ENCODE peak calls at places on chromosomes 4 and X, in seven cellular contexts. One of them, this sample, is unnamed.

GRCh38 chrX:51456246-51456645 is 40.1 kb downstream of the NUDT11 start:
- DNase-seq in Panc1: no peak
- DNase-seq in PC-3: no peak
- DNase-seq in CD4-positive, CD25-positive, alpha-beta regulatory T cell: no peak
- DNase-seq in fibroblast of the aortic adventitia: no peak
- DNase-seq in choroid plexus epithelial cell: no peak
- DNase-seq in uterus: no peak
- DNase-seq in this sample: no peak

GRCh38 chr4:3701271-3702083 is 64.7 kb upstream of the ADRA2C start:
- DNase-seq in Panc1: no peak
- DNase-seq in PC-3: no peak
- DNase-seq in CD4-positive, CD25-positive, alpha-beta regulatory T cell: no peak
- DNase-seq in fibroblast of the aortic adventitia: no peak
- DNase-seq in choroid plexus epithelial cell: no peak
- DNase-seq in uterus: no peak
- DNase-seq in this sample: no peak

GRCh38 chr4:93080316-93080715 is 748.2 kb upstream of the ATOH1 start:
- DNase-seq in Panc1: no peak
- DNase-seq in PC-3: no peak
- DNase-seq in CD4-positive, CD25-positive, alpha-beta regulatory T cell: no peak
- DNase-seq in fibroblast of the aortic adventitia: no peak
- DNase-seq in choroid plexus epithelial cell: no peak
- DNase-seq in uterus: no peak
- DNase-seq in this sample: no peak

GRCh38 chrX:12958059-12958458 is 16.9 kb upstream of the TMSB4X start:
- DNase-seq in Panc1: no peak
- DNase-seq in PC-3: no peak
- DNase-seq in CD4-positive, CD25-positive, alpha-beta regulatory T cell: no peak
- DNase-seq in fibroblast of the aortic adventitia: no peak
- DNase-seq in choroid plexus epithelial cell: no peak
- DNase-seq in uterus: no peak
- DNase-seq in this sample: peak

GRCh38 chrX:108485960-108486359 is 46.3 kb downstream of the COL4A5 start:
- DNase-seq in Panc1: no peak
- DNase-seq in PC-3: no peak
- DNase-seq in CD4-positive, CD25-positive, alpha-beta regulatory T cell: no peak
- DNase-seq in fibroblast of the aortic adventitia: no peak
- DNase-seq in choroid plexus epithelial cell: no peak
- DNase-seq in uterus: no peak
- DNase-seq in this sample: no peak

GRCh38 chrX:63250253-63250868 is 100.8 kb downstream of the SPIN4 start:
- DNase-seq in Panc1: peak
- DNase-seq in PC-3: peak
- DNase-seq in CD4-positive, CD25-positive, alpha-beta regulatory T cell: peak
- DNase-seq in fibroblast of the aortic adventitia: peak
- DNase-seq in choroid plexus epithelial cell: peak
- DNase-seq in uterus: no peak
- DNase-seq in this sample: peak

GRCh38 chrX:155211208-155211607 is 5.1 kb upstream of the VBP1 start:
- DNase-seq in Panc1: no peak
- DNase-seq in PC-3: no peak
- DNase-seq in CD4-positive, CD25-positive, alpha-beta regulatory T cell: no peak
- DNase-seq in fibroblast of the aortic adventitia: no peak
- DNase-seq in choroid plexus epithelial cell: no peak
- DNase-seq in uterus: no peak
- DNase-seq in this sample: no peak

GRCh38 chr4:187184513-187184912 is 460.9 kb upstream of the FAT1 start:
- DNase-seq in Panc1: no peak
- DNase-seq in PC-3: no peak
- DNase-seq in CD4-positive, CD25-positive, alpha-beta regulatory T cell: no peak
- DNase-seq in fibroblast of the aortic adventitia: no peak
- DNase-seq in choroid plexus epithelial cell: no peak
- DNase-seq in uterus: no peak
- DNase-seq in this sample: no peak

GRCh38 chr4:141569141-141569540 is 67.2 kb upstream of the IL15 start:
- DNase-seq in Panc1: no peak
- DNase-seq in PC-3: peak
- DNase-seq in CD4-positive, CD25-positive, alpha-beta regulatory T cell: no peak
- DNase-seq in fibroblast of the aortic adventitia: peak
- DNase-seq in choroid plexus epithelial cell: peak
- DNase-seq in uterus: no peak
- DNase-seq in this sample: no peak

GRCh38 chrX:73561791-73562190 is 1.2 kb upstream of the CHIC1 start:
- DNase-seq in Panc1: no peak
- DNase-seq in PC-3: no peak
- DNase-seq in CD4-positive, CD25-positive, alpha-beta regulatory T cell: no peak
- DNase-seq in fibroblast of the aortic adventitia: peak
- DNase-seq in choroid plexus epithelial cell: peak
- DNase-seq in uterus: no peak
- DNase-seq in this sample: no peak

DNA sequence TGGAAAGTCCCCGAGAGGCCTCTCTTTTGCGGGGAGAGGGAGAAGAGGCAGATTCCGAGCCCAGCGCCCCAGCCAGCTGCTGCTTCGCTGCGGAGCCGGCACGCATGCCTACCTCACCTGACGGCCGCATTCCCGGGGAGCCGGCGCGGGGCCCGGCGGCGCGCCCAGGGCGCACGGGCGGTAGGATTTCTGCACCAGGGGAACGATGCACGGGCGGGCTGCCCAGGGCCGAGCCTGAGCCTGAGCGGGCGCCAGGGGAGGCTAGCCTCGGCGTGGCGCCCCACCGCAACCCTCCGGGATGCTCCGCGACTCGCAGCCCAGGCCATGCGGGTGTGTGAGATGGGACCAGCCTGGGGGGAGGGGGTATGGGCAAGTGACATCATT is 81.3 kb upstream of the SCML1 start:
- DNase-seq in Panc1: no peak
- DNase-seq in PC-3: no peak
- DNase-seq in CD4-positive, CD25-positive, alpha-beta regulatory T cell: no peak
- DNase-seq in fibroblast of the aortic adventitia: no peak
- DNase-seq in choroid plexus epithelial cell: no peak
- DNase-seq in uterus: no peak
- DNase-seq in this sample: no peak
- H3K4me3 ChIP-seq in Panc1: no peak
- H3K4me3 ChIP-seq in PC-3: peak
- H3K4me3 ChIP-seq in CD4-positive, CD25-positive, alpha-beta regulatory T cell: peak
- H3K4me3 ChIP-seq in fibroblast of the aortic adventitia: peak
- H3K4me3 ChIP-seq in choroid plexus epithelial cell: peak
- H3K4me3 ChIP-seq in uterus: peak
- H3K4me3 ChIP-seq in this sample: no peak

DNA sequence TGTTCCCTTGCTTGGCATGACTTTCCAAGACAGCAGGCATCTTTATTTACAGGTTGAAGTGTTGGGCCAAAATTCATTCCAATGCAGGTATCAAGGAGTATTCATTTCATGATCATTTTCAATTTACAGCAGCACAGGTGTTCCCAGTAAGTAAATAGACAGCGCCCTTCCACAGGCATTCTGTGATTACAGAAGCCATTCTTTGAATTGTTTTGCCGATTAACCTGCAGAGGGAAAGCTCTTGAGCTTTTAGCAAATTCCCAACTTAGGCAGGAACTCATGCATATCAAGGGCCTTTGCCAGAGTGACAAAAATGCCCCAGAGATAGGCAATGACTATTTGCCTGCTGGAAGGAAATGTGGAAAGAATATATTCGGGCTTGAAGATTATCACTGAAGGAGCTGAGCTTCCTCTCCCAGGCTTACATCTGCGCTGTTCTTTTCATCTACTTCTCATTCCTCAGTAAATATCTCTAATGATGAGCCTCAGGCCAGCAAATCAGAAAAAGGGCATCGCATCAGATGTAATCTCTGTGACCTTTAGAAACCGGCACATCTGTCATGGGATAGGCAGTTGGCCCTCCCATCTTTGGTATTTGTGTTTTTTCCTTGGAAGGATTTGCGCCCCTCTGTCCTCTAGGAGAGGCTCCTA is 6.7 kb downstream of the TXK start:
- DNase-seq in Panc1: no peak
- DNase-seq in PC-3: peak
- DNase-seq in CD4-positive, CD25-positive, alpha-beta regulatory T cell: no peak
- DNase-seq in fibroblast of the aortic adventitia: peak
- DNase-seq in choroid plexus epithelial cell: no peak
- DNase-seq in uterus: no peak
- DNase-seq in this sample: no peak
- H3K4me3 ChIP-seq in Panc1: peak
- H3K4me3 ChIP-seq in PC-3: peak
- H3K4me3 ChIP-seq in CD4-positive, CD25-positive, alpha-beta regulatory T cell: peak
- H3K4me3 ChIP-seq in fibroblast of the aortic adventitia: no peak
- H3K4me3 ChIP-seq in choroid plexus epithelial cell: no peak
- H3K4me3 ChIP-seq in uterus: no peak
- H3K4me3 ChIP-seq in this sample: no peak

GRCh38 chr4:7302781-7303180 is 110.4 kb downstream of the SORCS2 start:
- DNase-seq in Panc1: no peak
- DNase-seq in PC-3: no peak
- DNase-seq in CD4-positive, CD25-positive, alpha-beta regulatory T cell: no peak
- DNase-seq in fibroblast of the aortic adventitia: no peak
- DNase-seq in choroid plexus epithelial cell: no peak
- DNase-seq in uterus: no peak
- DNase-seq in this sample: no peak

GRCh38 chr4:7303561-7303960 is 111.2 kb downstream of the SORCS2 start:
- DNase-seq in Panc1: no peak
- DNase-seq in PC-3: no peak
- DNase-seq in CD4-positive, CD25-positive, alpha-beta regulatory T cell: no peak
- DNase-seq in fibroblast of the aortic adventitia: no peak
- DNase-seq in choroid plexus epithelial cell: no peak
- DNase-seq in uterus: no peak
- DNase-seq in this sample: no peak

GRCh38 chr4:7301126-7301785 is 108.9 kb downstream of the SORCS2 start:
- DNase-seq in Panc1: no peak
- DNase-seq in PC-3: no peak
- DNase-seq in CD4-positive, CD25-positive, alpha-beta regulatory T cell: no peak
- DNase-seq in fibroblast of the aortic adventitia: no peak
- DNase-seq in choroid plexus epithelial cell: no peak
- DNase-seq in uterus: no peak
- DNase-seq in this sample: no peak

GRCh38 chr4:7300711-7301095 is 108.4 kb downstream of the SORCS2 start:
- DNase-seq in Panc1: no peak
- DNase-seq in PC-3: no peak
- DNase-seq in CD4-positive, CD25-positive, alpha-beta regulatory T cell: no peak
- DNase-seq in fibroblast of the aortic adventitia: no peak
- DNase-seq in choroid plexus epithelial cell: no peak
- DNase-seq in uterus: no peak
- DNase-seq in this sample: no peak

DNA sequence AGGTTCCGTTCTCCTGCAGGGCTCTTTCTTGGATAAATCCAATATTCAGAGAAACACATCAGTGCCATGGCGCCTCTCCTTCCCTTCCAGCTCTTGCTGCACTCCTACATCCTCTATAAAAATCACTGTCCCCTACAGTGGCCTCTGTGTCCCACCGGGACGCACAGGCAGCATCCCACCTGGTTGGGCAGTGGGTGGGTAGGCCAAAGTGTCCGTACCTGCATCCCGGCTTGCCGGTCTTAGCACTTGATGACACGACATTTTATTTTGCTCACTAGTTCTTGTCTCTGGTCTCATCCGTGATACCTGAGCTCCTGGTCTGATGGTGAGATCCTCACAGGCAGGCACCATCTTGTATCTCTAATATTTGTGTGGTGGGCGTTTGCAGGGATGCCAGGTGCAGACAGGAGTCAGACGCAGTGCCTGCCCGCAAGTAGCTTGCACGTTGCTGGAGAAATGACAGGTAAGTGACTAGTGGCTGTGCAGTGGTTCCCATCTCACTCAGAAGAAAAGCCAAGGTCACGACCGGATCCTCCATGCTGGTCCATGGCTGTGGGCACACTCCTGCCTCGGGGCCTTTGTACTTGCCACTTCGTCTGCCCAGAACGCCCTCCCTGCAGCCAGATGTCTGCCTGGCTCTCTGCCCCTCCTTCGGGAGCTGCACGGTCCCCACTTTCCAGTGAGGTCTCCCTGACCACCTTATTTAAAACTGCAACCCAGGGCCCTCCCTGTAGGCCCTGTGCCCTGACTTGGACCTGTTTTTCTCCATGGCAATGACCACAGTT is 109.7 kb downstream of the SORCS2 start:
- DNase-seq in Panc1: no peak
- DNase-seq in PC-3: no peak
- DNase-seq in CD4-positive, CD25-positive, alpha-beta regulatory T cell: no peak
- DNase-seq in fibroblast of the aortic adventitia: no peak
- DNase-seq in choroid plexus epithelial cell: no peak
- DNase-seq in uterus: no peak
- DNase-seq in this sample: no peak
- H3K4me3 ChIP-seq in Panc1: no peak
- H3K4me3 ChIP-seq in PC-3: no peak
- H3K4me3 ChIP-seq in CD4-positive, CD25-positive, alpha-beta regulatory T cell: no peak
- H3K4me3 ChIP-seq in fibroblast of the aortic adventitia: no peak
- H3K4me3 ChIP-seq in choroid plexus epithelial cell: no peak
- H3K4me3 ChIP-seq in uterus: no peak
- H3K4me3 ChIP-seq in this sample: no peak

GRCh38 chr4:16233569-16234177 is 7.4 kb upstream of the TAPT1 start:
- DNase-seq in Panc1: no peak
- DNase-seq in PC-3: no peak
- DNase-seq in CD4-positive, CD25-positive, alpha-beta regulatory T cell: no peak
- DNase-seq in fibroblast of the aortic adventitia: no peak
- DNase-seq in choroid plexus epithelial cell: no peak
- DNase-seq in uterus: no peak
- DNase-seq in this sample: no peak
- H3K4me3 ChIP-seq in Panc1: no peak
- H3K4me3 ChIP-seq in PC-3: no peak
- H3K4me3 ChIP-seq in CD4-positive, CD25-positive, alpha-beta regulatory T cell: no peak
- H3K4me3 ChIP-seq in fibroblast of the aortic adventitia: no peak
- H3K4me3 ChIP-seq in choroid plexus epithelial cell: no peak
- H3K4me3 ChIP-seq in uterus: no peak
- H3K4me3 ChIP-seq in this sample: no peak

GRCh38 chr4:679571-680083 is 5.3 kb downstream of the MYL5 start:
- DNase-seq in Panc1: no peak
- DNase-seq in PC-3: no peak
- DNase-seq in CD4-positive, CD25-positive, alpha-beta regulatory T cell: no peak
- DNase-seq in fibroblast of the aortic adventitia: no peak
- DNase-seq in choroid plexus epithelial cell: no peak
- DNase-seq in uterus: no peak
- DNase-seq in this sample: no peak

GRCh38 chr4:680091-680490 is 5.7 kb downstream of the MYL5 start:
- DNase-seq in Panc1: no peak
- DNase-seq in PC-3: no peak
- DNase-seq in CD4-positive, CD25-positive, alpha-beta regulatory T cell: no peak
- DNase-seq in fibroblast of the aortic adventitia: no peak
- DNase-seq in choroid plexus epithelial cell: no peak
- DNase-seq in uterus: no peak
- DNase-seq in this sample: no peak

GRCh38 chr4:681736-682451 is 7.1 kb downstream of the SLC49A3 start:
- DNase-seq in Panc1: no peak
- DNase-seq in PC-3: peak
- DNase-seq in CD4-positive, CD25-positive, alpha-beta regulatory T cell: peak
- DNase-seq in fibroblast of the aortic adventitia: no peak
- DNase-seq in choroid plexus epithelial cell: no peak
- DNase-seq in uterus: no peak
- DNase-seq in this sample: peak

GRCh38 chr4:680931-681645 is 6.7 kb downstream of the MYL5 start:
- DNase-seq in Panc1: no peak
- DNase-seq in PC-3: peak
- DNase-seq in CD4-positive, CD25-positive, alpha-beta regulatory T cell: peak
- DNase-seq in fibroblast of the aortic adventitia: peak
- DNase-seq in choroid plexus epithelial cell: peak
- DNase-seq in uterus: peak
- DNase-seq in this sample: peak

GRCh38 chr4:680565-680930 is 6.2 kb downstream of the MYL5 start:
- DNase-seq in Panc1: no peak
- DNase-seq in PC-3: peak
- DNase-seq in CD4-positive, CD25-positive, alpha-beta regulatory T cell: no peak
- DNase-seq in fibroblast of the aortic adventitia: no peak
- DNase-seq in choroid plexus epithelial cell: no peak
- DNase-seq in uterus: no peak
- DNase-seq in this sample: peak
- H3K4me3 ChIP-seq in Panc1: peak
- H3K4me3 ChIP-seq in PC-3: peak
- H3K4me3 ChIP-seq in CD4-positive, CD25-positive, alpha-beta regulatory T cell: no peak
- H3K4me3 ChIP-seq in fibroblast of the aortic adventitia: no peak
- H3K4me3 ChIP-seq in choroid plexus epithelial cell: peak
- H3K4me3 ChIP-seq in uterus: no peak
- H3K4me3 ChIP-seq in this sample: peak